ENCODE peak calls at places on chromosomes 5 and 9, in five cellular contexts. R, F, Q, V and Z are unnamed samples.
A peak's percentile ranks its signal among the peaks of the same experiment; 100 is the strongest.

GRCh38 chr5:88518131-88519016 is 249.7 kb upstream of the TMEM161B start:
- DNase-seq in V (no peak), R (no peak), F (no peak), Q (peak; percentile 95), Z (no peak)

GRCh38 chr9:93560991-93561390 is 15.4 kb upstream of the PHF2 start:
- DNase-seq in F (no peak), V (no peak), Q (no peak), R (no peak), Z (no peak)

GRCh38 chr5:134149571-134150303 is 27.0 kb downstream of the SKP1 start:
- DNase-seq in V (no peak), F (no peak), Q (peak; percentile 12), R (no peak), Z (no peak)

GRCh38 chr5:10564838-10565784 is 1.2 kb downstream of the ANKRD33B start:
- DNase-seq in V (peak; percentile 44), F (no peak), Q (no peak), R (no peak), Z (no peak)

GRCh38 chr9:104386425-104387069 is 117.5 kb upstream of the OR13F1 start:
- DNase-seq in Q (no peak), R (no peak), F (no peak), V (no peak), Z (no peak)

GRCh38 chr9:8428389-8428788 is 628.8 kb upstream of the DMAC1 start:
- DNase-seq in R (no peak), V (no peak), F (no peak), Q (no peak), Z (no peak)

GRCh38 chr5:43063731-43064171 is 23.6 kb upstream of the ANXA2R start:
- DNase-seq in R (no peak), V (no peak), F (no peak), Q (no peak), Z (no peak)

GRCh38 chr5:38931731-38932130 is 85.9 kb downstream of the OSMR start:
- DNase-seq in R (no peak), F (no peak), Q (peak; percentile 10), V (no peak), Z (no peak)

DNA sequence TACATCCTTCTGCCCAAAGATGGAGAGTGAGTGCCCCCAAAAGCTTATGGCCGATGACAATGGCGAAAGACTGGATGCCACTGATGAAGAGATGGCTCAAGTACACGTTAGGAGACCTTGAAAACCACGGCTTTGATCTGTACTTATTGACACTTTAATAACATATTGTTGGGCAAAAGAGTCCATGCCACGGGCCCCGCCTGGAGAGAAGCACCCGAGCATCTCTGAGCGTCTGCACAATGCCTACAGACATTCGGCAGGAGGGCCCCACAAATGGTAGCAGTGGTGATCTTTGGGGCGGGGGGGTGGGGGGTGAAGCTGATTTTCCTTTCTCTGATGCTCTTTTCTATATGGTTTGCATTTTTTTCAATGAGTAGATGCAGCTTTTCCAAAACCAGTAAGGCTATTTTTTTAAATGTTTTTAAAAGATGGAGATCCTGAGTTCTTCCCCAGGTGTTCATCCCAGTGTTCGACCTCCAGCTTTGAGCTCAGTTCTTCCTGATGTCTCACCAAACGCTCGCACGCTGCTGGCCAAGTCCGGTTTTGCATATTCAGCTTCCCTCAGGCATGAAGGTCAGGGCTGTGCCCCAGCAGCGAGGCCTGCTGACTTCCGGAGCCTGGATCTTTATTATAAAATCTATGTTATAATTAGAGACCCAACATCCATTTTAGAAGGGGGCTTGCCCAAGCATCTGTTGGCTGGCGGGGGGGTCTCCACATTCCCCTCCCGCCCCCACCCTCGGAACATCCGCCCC is 34.3 kb upstream of the BARHL1 start:
- DNase-seq in Q (no peak), F (no peak), R (no peak), V (no peak), Z (no peak)
- H3K4me3 ChIP-seq in Q (no peak overlapping the region), F (no peak overlapping the region), R (no peak overlapping the region), V (no peak overlapping the region), Z (no peak overlapping the region)

GRCh38 chr5:73822989-73823339 is 197.0 kb downstream of the ARHGEF28 start:
- DNase-seq in V (no peak), R (no peak), F (no peak), Q (peak; percentile 49), Z (no peak)
- H3K4me1 ChIP-seq in V (no peaks in the 10 kb centered on the region), R (no peaks in the 10 kb centered on the region), F (no peaks in the 10 kb centered on the region), Q (peaks cover 43% of the 10 kb centered on the region), Z (no peaks in the 10 kb centered on the region)

GRCh38 chr5:170632985-170633234 is 129.1 kb downstream of the KCNIP1 start:
- DNase-seq in Q (no peak), R (no peak), V (peak; percentile 63), F (no peak), Z (peak; percentile 31)

GRCh38 chr5:170636206-170636605 is 132.4 kb downstream of the KCNIP1 start:
- DNase-seq in F (no peak), Q (no peak), R (no peak), V (no peak), Z (no peak)

GRCh38 chr5:170633235-170634041 is 129.6 kb downstream of the KCNIP1 start:
- DNase-seq in R (peak; percentile 50), V (peak; percentile 36), F (no peak), Q (peak; percentile 79), Z (no peak)

GRCh38 chr5:170635706-170636105 is 131.9 kb downstream of the KCNIP1 start:
- DNase-seq in F (no peak), R (no peak), Q (no peak), V (no peak), Z (no peak)

DNA sequence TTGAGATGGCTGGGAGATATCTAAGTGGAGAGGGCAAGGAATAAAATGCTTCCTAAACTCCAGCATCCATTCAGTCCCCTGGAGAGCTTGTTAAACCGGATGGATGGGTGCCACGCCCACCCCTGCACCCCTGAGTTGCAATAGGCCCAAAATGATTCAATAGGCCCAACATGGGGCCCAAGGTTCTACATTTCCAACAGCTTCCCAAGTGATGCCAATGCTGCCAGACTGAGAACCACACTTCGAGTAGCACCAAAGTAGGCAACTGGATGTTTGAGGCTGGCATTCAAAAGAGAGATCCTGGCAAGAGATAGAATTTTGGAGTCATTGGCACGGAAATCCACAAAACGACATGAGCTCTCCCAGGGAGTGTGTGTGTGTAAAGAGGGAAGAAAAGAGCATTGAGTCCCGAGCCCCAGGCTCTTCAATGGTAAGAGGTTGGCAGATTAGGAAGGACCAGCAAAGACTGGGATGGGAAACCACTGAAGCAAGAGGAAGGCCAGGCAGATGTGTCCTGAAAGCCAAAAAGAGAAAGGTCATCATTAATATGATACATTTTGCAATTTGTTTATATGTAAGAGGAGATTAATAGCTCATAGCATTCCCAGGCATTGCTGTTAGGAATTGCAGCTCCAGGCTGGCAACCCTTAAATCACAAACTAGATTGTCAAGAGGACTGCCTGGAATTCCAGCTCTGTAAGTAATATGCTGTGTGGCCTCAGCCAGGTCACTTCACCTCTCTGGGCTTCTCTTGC is 130.6 kb downstream of the KCNIP1 start:
- DNase-seq in R (no peak), Q (no peak), F (no peak), V (no peak), Z (no peak)
- H3K27ac ChIP-seq in R (no peak overlapping the region), Q (no peak overlapping the region), F (peak overlapping the region; percentile 51), V (peak overlapping the region; percentile 74), Z (no peak overlapping the region)

DNA sequence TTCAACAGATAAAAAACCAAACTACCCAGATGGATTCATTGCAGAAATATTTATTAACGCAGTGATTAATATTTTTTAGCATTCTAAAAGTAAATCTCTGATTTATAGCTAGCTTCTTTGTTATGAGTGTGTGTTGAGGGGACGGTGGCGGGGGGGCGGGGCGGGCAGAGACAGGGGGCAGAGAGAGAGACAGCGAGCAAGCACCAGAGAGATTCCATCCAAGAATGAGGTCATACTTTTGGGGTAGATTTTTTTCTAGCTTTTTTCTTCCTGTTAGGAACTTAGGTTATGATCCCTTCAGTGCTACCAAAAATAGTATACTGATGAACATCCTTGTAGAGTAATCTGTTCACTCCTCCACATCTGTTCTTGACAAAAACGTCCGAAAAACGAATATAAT is 500 bp upstream of the ZNF883 start:
- DNase-seq in F (no peak), V (no peak), Q (no peak), R (no peak), Z (no peak)
- H3K4me3 ChIP-seq in F (no peak overlapping the region), V (peak overlapping the region; percentile 67), Q (peak overlapping the region; percentile 60), R (no peak overlapping the region), Z (no peak overlapping the region)